ENCODE peak calls at places on chromosomes 13 and 19, in five cellular contexts. One of them, this sample, is unnamed. For H3K9me3, the result is how much of the 10 kb centered on the place peaks cover.

GRCh38 chr19:9953802-9954542 is 17.7 kb upstream of the OLFM2 start:
- DNase-seq in H1: no peak
- DNase-seq in uterus: no peak
- DNase-seq in body of pancreas: no peak
- DNase-seq in adrenal gland: no peak
- DNase-seq in this sample: no peak

GRCh38 chr13:91058066-91058465 is 289.4 kb upstream of the MIR17HG start:
- DNase-seq in H1: no peak
- DNase-seq in uterus: no peak
- DNase-seq in body of pancreas: no peak
- DNase-seq in adrenal gland: no peak
- DNase-seq in this sample: no peak

GRCh38 chr19:51201712-51202111 is 23.2 kb upstream of the CD33 start:
- DNase-seq in H1: no peak
- DNase-seq in uterus: no peak
- DNase-seq in body of pancreas: no peak
- DNase-seq in adrenal gland: no peak
- DNase-seq in this sample: no peak

GRCh38 chr13:36673838-36674326 is at the start of gene SERTM1:
- DNase-seq in H1: peak
- DNase-seq in uterus: peak
- DNase-seq in body of pancreas: no peak
- DNase-seq in adrenal gland: no peak
- DNase-seq in this sample: no peak

GRCh38 chr19:9672893-9673292 is 2.0 kb downstream of the ZNF562 start:
- DNase-seq in H1: no peak
- DNase-seq in uterus: no peak
- DNase-seq in body of pancreas: no peak
- DNase-seq in adrenal gland: no peak
- DNase-seq in this sample: no peak

GRCh38 chr13:35836476-35836875 is 294.7 kb downstream of the DCLK1 start:
- DNase-seq in H1: no peak
- DNase-seq in uterus: no peak
- DNase-seq in body of pancreas: no peak
- DNase-seq in adrenal gland: no peak
- DNase-seq in this sample: no peak

GRCh38 chr13:51556740-51557139 is 27.5 kb upstream of the WDFY2 start:
- DNase-seq in H1: no peak
- DNase-seq in uterus: no peak
- DNase-seq in body of pancreas: no peak
- DNase-seq in adrenal gland: no peak
- DNase-seq in this sample: no peak

GRCh38 chr19:33456076-33456844 is 65.3 kb downstream of the PEPD start:
- DNase-seq in H1: no peak
- DNase-seq in uterus: no peak
- DNase-seq in body of pancreas: no peak
- DNase-seq in adrenal gland: no peak
- DNase-seq in this sample: no peak

GRCh38 chr13:73715114-73715909 is 418.9 kb downstream of the KLF12 start:
- DNase-seq in H1: no peak
- DNase-seq in uterus: no peak
- DNase-seq in body of pancreas: no peak
- DNase-seq in adrenal gland: no peak
- DNase-seq in this sample: no peak

GRCh38 chr13:27797228-27797624 is 4.9 kb downstream of the GSX1 start:
- DNase-seq in H1: peak
- DNase-seq in uterus: no peak
- DNase-seq in body of pancreas: peak
- DNase-seq in adrenal gland: no peak
- DNase-seq in this sample: no peak

GRCh38 chr13:110885516-110885915 is 29.4 kb downstream of the ANKRD10 start:
- DNase-seq in H1: no peak
- DNase-seq in uterus: no peak
- DNase-seq in body of pancreas: no peak
- DNase-seq in adrenal gland: no peak
- DNase-seq in this sample: no peak

GRCh38 chr13:75319244-75319643 is 162.7 kb downstream of the TBC1D4 start:
- DNase-seq in H1: no peak
- DNase-seq in uterus: no peak
- DNase-seq in body of pancreas: no peak
- DNase-seq in adrenal gland: no peak
- DNase-seq in this sample: no peak

GRCh38 chr13:31160857-31161582 is 684 bp downstream of the HSPH1 start:
- DNase-seq in H1: peak
- DNase-seq in uterus: peak
- DNase-seq in body of pancreas: peak
- DNase-seq in adrenal gland: peak
- DNase-seq in this sample: peak

GRCh38 chr19:39506944-39507714 is 7.8 kb upstream of the SELENOV start:
- DNase-seq in H1: peak
- DNase-seq in uterus: no peak
- DNase-seq in body of pancreas: peak
- DNase-seq in adrenal gland: peak
- DNase-seq in this sample: no peak

GRCh38 chr13:32830632-32831031 is 185.6 kb upstream of the KL start:
- DNase-seq in H1: no peak
- DNase-seq in uterus: no peak
- DNase-seq in body of pancreas: no peak
- DNase-seq in adrenal gland: no peak
- DNase-seq in this sample: no peak

GRCh38 chr13:30091035-30091434 is 216.3 kb downstream of the KATNAL1 start:
- DNase-seq in H1: no peak
- DNase-seq in uterus: no peak
- DNase-seq in body of pancreas: no peak
- DNase-seq in adrenal gland: no peak
- DNase-seq in this sample: no peak

GRCh38 chr13:41791056-41791455 is 169.9 kb downstream of the VWA8 start:
- DNase-seq in H1: no peak
- DNase-seq in uterus: no peak
- DNase-seq in body of pancreas: no peak
- DNase-seq in adrenal gland: no peak
- DNase-seq in this sample: no peak

GRCh38 chr19:31257426-31258130 is 91.7 kb downstream of the TSHZ3 start:
- DNase-seq in H1: peak
- DNase-seq in uterus: no peak
- DNase-seq in body of pancreas: no peak
- DNase-seq in adrenal gland: no peak
- DNase-seq in this sample: no peak

GRCh38 chr19:41325947-41326706 is 16.2 kb downstream of the CCDC97 start:
- DNase-seq in H1: peak
- DNase-seq in uterus: no peak
- DNase-seq in body of pancreas: peak
- DNase-seq in adrenal gland: no peak
- DNase-seq in this sample: no peak

GRCh38 chr19:35789195-35789977 is 14.0 kb downstream of the ARHGAP33 start:
- DNase-seq in H1: no peak
- DNase-seq in uterus: no peak
- DNase-seq in body of pancreas: no peak
- DNase-seq in adrenal gland: no peak
- DNase-seq in this sample: no peak

GRCh38 chr19:748274-748598 is 2.7 kb upstream of the MISP start:
- DNase-seq in H1: no peak
- DNase-seq in uterus: no peak
- DNase-seq in body of pancreas: no peak
- DNase-seq in adrenal gland: no peak
- DNase-seq in this sample: no peak

GRCh38 chr19:21052902-21053301 is 29.1 kb upstream of the ZNF714 start:
- DNase-seq in H1: no peak
- DNase-seq in uterus: no peak
- DNase-seq in body of pancreas: no peak
- DNase-seq in adrenal gland: no peak
- DNase-seq in this sample: no peak

GRCh38 chr19:33551676-33552075 is 30.1 kb upstream of the PEPD start:
- DNase-seq in H1: no peak
- DNase-seq in uterus: no peak
- DNase-seq in body of pancreas: no peak
- DNase-seq in adrenal gland: no peak
- DNase-seq in this sample: no peak

GRCh38 chr19:16124953-16125352 is 13.3 kb downstream of the RAB8A start:
- DNase-seq in H1: no peak
- DNase-seq in uterus: no peak
- DNase-seq in body of pancreas: no peak
- DNase-seq in adrenal gland: no peak
- DNase-seq in this sample: no peak

GRCh38 chr13:104571161-104571889 is 1505.1 kb upstream of the SLC10A2 start:
- DNase-seq in H1: peak
- DNase-seq in uterus: peak
- DNase-seq in body of pancreas: peak
- DNase-seq in adrenal gland: peak
- DNase-seq in this sample: no peak

GRCh38 chr19:29542776-29543175 is 17.0 kb downstream of the VSTM2B start:
- DNase-seq in H1: no peak
- DNase-seq in uterus: no peak
- DNase-seq in body of pancreas: no peak
- DNase-seq in adrenal gland: no peak
- DNase-seq in this sample: no peak

DNA sequence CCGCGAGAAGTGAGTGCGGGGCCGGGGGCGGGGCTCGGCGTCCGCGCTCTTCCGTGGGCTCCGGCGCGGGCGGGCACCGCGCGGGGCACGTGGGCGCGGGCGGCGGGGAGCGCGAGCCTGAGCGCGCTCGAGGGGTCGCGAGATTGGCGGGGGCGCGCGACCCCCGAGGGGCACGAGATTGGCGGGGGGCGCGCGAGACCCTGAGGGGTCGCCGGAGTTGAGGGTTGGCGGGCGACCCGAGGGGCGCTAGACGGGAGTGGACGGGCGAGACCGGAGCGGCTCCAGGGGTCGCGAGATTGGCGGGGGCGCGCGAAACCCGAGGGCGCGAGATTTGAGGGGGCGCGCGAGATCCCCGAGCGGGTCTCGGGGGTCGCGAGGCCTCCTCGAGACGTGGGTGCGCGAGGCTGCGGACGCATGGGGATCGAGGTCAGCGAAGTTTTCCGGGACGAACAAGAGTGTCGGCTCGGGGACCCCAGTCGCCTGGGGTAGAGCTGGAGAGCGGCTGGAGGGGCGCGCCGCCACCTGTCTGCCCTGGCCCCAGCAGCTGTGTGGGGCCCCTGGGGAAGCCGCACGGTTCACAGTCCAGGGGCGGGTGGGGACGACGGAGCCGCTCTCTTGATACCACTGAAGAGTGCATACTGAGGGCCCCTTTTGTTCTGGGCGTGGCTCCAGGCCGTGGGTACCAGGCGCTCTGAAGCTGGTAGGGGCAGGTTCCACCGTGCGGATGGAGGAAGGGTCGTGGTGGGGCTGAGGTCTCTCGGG is 682 bp downstream of the SSBP4 start:
- DNase-seq in H1: no peak
- DNase-seq in uterus: peak
- DNase-seq in body of pancreas: peak
- DNase-seq in adrenal gland: no peak
- DNase-seq in this sample: no peak
- TF ChIP-seq POLR2A in H1: no peak
- TF ChIP-seq POLR2A in uterus: no peak
- TF ChIP-seq POLR2A in body of pancreas: no peak
- TF ChIP-seq POLR2A in adrenal gland: no peak
- TF ChIP-seq POLR2A in this sample: no peak

DNA sequence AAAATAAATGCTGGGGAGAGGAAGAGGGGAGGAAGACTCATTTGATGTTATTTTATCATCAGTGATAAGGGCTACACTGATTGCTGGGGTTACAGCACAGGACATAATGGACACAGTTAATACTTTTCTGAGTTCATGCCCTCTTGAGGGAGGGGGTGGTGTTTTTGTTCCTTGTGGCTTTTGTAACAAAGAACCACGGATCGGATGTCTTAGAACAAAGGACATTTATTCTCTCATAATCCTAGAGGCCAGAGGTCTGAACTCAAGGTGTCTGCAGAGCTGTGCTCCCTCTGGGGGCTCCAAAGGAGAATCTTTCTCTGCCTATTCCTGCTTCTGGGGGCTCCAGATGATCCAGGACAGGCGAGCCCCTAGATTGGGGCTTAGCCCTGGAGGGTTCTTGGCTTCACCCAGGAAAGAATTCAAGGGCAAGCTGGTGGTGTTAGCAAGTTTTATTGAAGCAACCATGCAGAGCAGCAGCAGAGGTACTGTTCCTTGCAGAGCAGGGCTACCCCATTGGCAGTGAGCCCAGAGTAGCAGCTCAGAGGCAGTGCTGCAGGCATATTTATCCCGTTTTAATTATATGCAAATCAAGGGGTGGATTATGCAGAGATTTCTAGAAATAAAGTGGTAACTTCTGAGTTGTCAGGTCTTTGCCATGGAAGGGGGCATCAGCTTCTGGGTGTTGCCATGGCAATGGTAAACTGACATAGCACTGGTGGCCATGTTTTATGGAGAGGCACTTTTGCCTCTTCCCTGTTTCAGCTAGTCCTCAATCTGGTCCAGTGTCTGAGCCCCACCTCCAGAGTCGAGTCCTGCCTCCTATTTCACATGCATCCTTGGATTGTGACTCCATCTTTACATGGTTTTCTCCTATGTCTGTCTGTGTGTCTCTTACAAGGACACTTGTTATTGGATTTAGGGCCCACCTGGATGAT is 18.0 kb downstream of the VAV1 start:
- DNase-seq in H1: no peak
- DNase-seq in uterus: no peak
- DNase-seq in body of pancreas: no peak
- DNase-seq in adrenal gland: no peak
- DNase-seq in this sample: no peak
- TF ChIP-seq CTCF in H1: no peak
- TF ChIP-seq CTCF in uterus: no peak
- TF ChIP-seq CTCF in body of pancreas: no peak
- TF ChIP-seq CTCF in adrenal gland: no peak
- TF ChIP-seq CTCF in this sample: no peak

GRCh38 chr13:20943519-20944012 is 41.0 kb upstream of the XPO4 start:
- DNase-seq in H1: peak
- DNase-seq in uterus: peak
- DNase-seq in body of pancreas: peak
- DNase-seq in adrenal gland: peak
- DNase-seq in this sample: peak
- H3K9me3 ChIP-seq in H1: under half
- H3K9me3 ChIP-seq in uterus: under half
- H3K9me3 ChIP-seq in body of pancreas: under half
- H3K9me3 ChIP-seq in adrenal gland: under half
- H3K9me3 ChIP-seq in this sample: under half

GRCh38 chr19:1849132-1849474 is 820 bp upstream of the REXO1 start:
- DNase-seq in H1: no peak
- DNase-seq in uterus: no peak
- DNase-seq in body of pancreas: no peak
- DNase-seq in adrenal gland: no peak
- DNase-seq in this sample: no peak

GRCh38 chr19:1849999-1850398 is 1.7 kb upstream of the REXO1 start:
- DNase-seq in H1: no peak
- DNase-seq in uterus: no peak
- DNase-seq in body of pancreas: no peak
- DNase-seq in adrenal gland: no peak
- DNase-seq in this sample: no peak

GRCh38 chr19:1847684-1848398 is 442 bp downstream of the REXO1 start:
- DNase-seq in H1: peak
- DNase-seq in uterus: no peak
- DNase-seq in body of pancreas: no peak
- DNase-seq in adrenal gland: peak
- DNase-seq in this sample: no peak

GRCh38 chr19:1847348-1847683 is 967 bp downstream of the REXO1 start:
- DNase-seq in H1: no peak
- DNase-seq in uterus: no peak
- DNase-seq in body of pancreas: no peak
- DNase-seq in adrenal gland: no peak
- DNase-seq in this sample: no peak

GRCh38 chr19:1848399-1849131 is at the start of gene REXO1:
- DNase-seq in H1: peak
- DNase-seq in uterus: peak
- DNase-seq in body of pancreas: peak
- DNase-seq in adrenal gland: peak
- DNase-seq in this sample: peak
- TF ChIP-seq POLR2A in H1: peak
- TF ChIP-seq POLR2A in uterus: peak
- TF ChIP-seq POLR2A in body of pancreas: peak
- TF ChIP-seq POLR2A in adrenal gland: peak
- TF ChIP-seq POLR2A in this sample: peak

GRCh38 chr13:69524459-69525155 is 583.0 kb upstream of the ATXN8OS start:
- DNase-seq in H1: no peak
- DNase-seq in uterus: no peak
- DNase-seq in body of pancreas: no peak
- DNase-seq in adrenal gland: no peak
- DNase-seq in this sample: no peak
- TF ChIP-seq CTCF in H1: no peak
- TF ChIP-seq CTCF in uterus: no peak
- TF ChIP-seq CTCF in body of pancreas: no peak
- TF ChIP-seq CTCF in adrenal gland: peak
- TF ChIP-seq CTCF in this sample: no peak

This sample was measured in esophagus squamous epithelium.